ENCODE peak calls at places on chromosomes 16 and 17, in five cellular contexts. One of them, this sample, is unnamed.

GRCh38 chr17:67546578-67547527 is 169.8 kb downstream of the PITPNC1 start:
- DNase-seq in naive thymus-derived CD4-positive, alpha-beta T cell: no peak
- DNase-seq in stomach: peak
- DNase-seq in caudate nucleus: no peak
- DNase-seq in psoas muscle: peak
- DNase-seq in this sample: peak

GRCh38 chr17:72249441-72249840 is 128.6 kb downstream of the SOX9 start:
- DNase-seq in psoas muscle: no peak
- DNase-seq in stomach: peak
- DNase-seq in caudate nucleus: no peak
- DNase-seq in naive thymus-derived CD4-positive, alpha-beta T cell: no peak
- DNase-seq in this sample: no peak

GRCh38 chr16:77624085-77624484 is 98.2 kb upstream of the NUDT7 start:
- DNase-seq in caudate nucleus: no peak
- DNase-seq in naive thymus-derived CD4-positive, alpha-beta T cell: no peak
- DNase-seq in stomach: no peak
- DNase-seq in psoas muscle: no peak
- DNase-seq in this sample: no peak

GRCh38 chr17:11564483-11565380 is 33.5 kb upstream of the DNAH9 start:
- DNase-seq in psoas muscle: no peak
- DNase-seq in stomach: no peak
- DNase-seq in caudate nucleus: peak
- DNase-seq in naive thymus-derived CD4-positive, alpha-beta T cell: no peak
- DNase-seq in this sample: peak

GRCh38 chr17:62366191-62366590 is 14.2 kb upstream of the EFCAB3 start:
- DNase-seq in caudate nucleus: no peak
- DNase-seq in psoas muscle: no peak
- DNase-seq in stomach: no peak
- DNase-seq in naive thymus-derived CD4-positive, alpha-beta T cell: no peak
- DNase-seq in this sample: no peak

GRCh38 chr16:22848451-22848850 is 34.5 kb downstream of the HS3ST2 start:
- DNase-seq in caudate nucleus: peak
- DNase-seq in naive thymus-derived CD4-positive, alpha-beta T cell: no peak
- DNase-seq in psoas muscle: no peak
- DNase-seq in stomach: no peak
- DNase-seq in this sample: no peak

GRCh38 chr17:49730078-49730786 is 22.5 kb upstream of the SLC35B1 start:
- DNase-seq in psoas muscle: peak
- DNase-seq in caudate nucleus: peak
- DNase-seq in stomach: peak
- DNase-seq in naive thymus-derived CD4-positive, alpha-beta T cell: no peak
- DNase-seq in this sample: peak

GRCh38 chr16:21698169-21699032 is 34.6 kb downstream of the OTOA start:
- DNase-seq in naive thymus-derived CD4-positive, alpha-beta T cell: no peak
- DNase-seq in psoas muscle: no peak
- DNase-seq in stomach: no peak
- DNase-seq in caudate nucleus: no peak
- DNase-seq in this sample: no peak

GRCh38 chr16:22397931-22398330 is 23.5 kb upstream of the CDR2 start:
- DNase-seq in stomach: no peak
- DNase-seq in naive thymus-derived CD4-positive, alpha-beta T cell: no peak
- DNase-seq in psoas muscle: no peak
- DNase-seq in caudate nucleus: no peak
- DNase-seq in this sample: no peak

GRCh38 chr17:8918811-8919210 is 46.7 kb downstream of the PIK3R5 start:
- DNase-seq in caudate nucleus: no peak
- DNase-seq in naive thymus-derived CD4-positive, alpha-beta T cell: no peak
- DNase-seq in stomach: no peak
- DNase-seq in psoas muscle: no peak
- DNase-seq in this sample: no peak

GRCh38 chr17:47013341-47013740 is 34.3 kb upstream of the RPRML start:
- DNase-seq in stomach: no peak
- DNase-seq in psoas muscle: no peak
- DNase-seq in naive thymus-derived CD4-positive, alpha-beta T cell: no peak
- DNase-seq in caudate nucleus: no peak
- DNase-seq in this sample: no peak

GRCh38 chr17:69282002-69282401 is 44.9 kb downstream of the ABCA5 start:
- DNase-seq in psoas muscle: no peak
- DNase-seq in naive thymus-derived CD4-positive, alpha-beta T cell: no peak
- DNase-seq in stomach: no peak
- DNase-seq in caudate nucleus: no peak
- DNase-seq in this sample: no peak

GRCh38 chr16:47732806-47733150 is 271.6 kb downstream of the PHKB start:
- DNase-seq in caudate nucleus: no peak
- DNase-seq in stomach: no peak
- DNase-seq in psoas muscle: no peak
- DNase-seq in naive thymus-derived CD4-positive, alpha-beta T cell: no peak
- DNase-seq in this sample: no peak

GRCh38 chr17:62819511-62820221 is 11.6 kb upstream of the MARCHF10 start:
- DNase-seq in caudate nucleus: no peak
- DNase-seq in psoas muscle: peak
- DNase-seq in stomach: peak
- DNase-seq in naive thymus-derived CD4-positive, alpha-beta T cell: no peak
- DNase-seq in this sample: no peak

GRCh38 chr17:45132569-45133463 is 501 bp upstream of the PLCD3 start:
- DNase-seq in caudate nucleus: peak
- DNase-seq in stomach: peak
- DNase-seq in naive thymus-derived CD4-positive, alpha-beta T cell: peak
- DNase-seq in psoas muscle: peak
- DNase-seq in this sample: peak

GRCh38 chr17:36936455-36936934 is 780 bp upstream of the LHX1 start:
- DNase-seq in naive thymus-derived CD4-positive, alpha-beta T cell: no peak
- DNase-seq in psoas muscle: peak
- DNase-seq in stomach: no peak
- DNase-seq in caudate nucleus: no peak
- DNase-seq in this sample: no peak

GRCh38 chr16:90015586-90016338 is 3.5 kb downstream of the DBNDD1 start:
- DNase-seq in naive thymus-derived CD4-positive, alpha-beta T cell: no peak
- DNase-seq in caudate nucleus: no peak
- DNase-seq in psoas muscle: no peak
- DNase-seq in stomach: no peak
- DNase-seq in this sample: no peak

GRCh38 chr16:53754938-53755910 is 51.3 kb downstream of the FTO start:
- DNase-seq in naive thymus-derived CD4-positive, alpha-beta T cell: no peak
- DNase-seq in stomach: peak
- DNase-seq in psoas muscle: peak
- DNase-seq in caudate nucleus: no peak
- DNase-seq in this sample: no peak

GRCh38 chr17:80751460-80752368 is 207.1 kb downstream of the RPTOR start:
- DNase-seq in naive thymus-derived CD4-positive, alpha-beta T cell: no peak
- DNase-seq in psoas muscle: peak
- DNase-seq in caudate nucleus: peak
- DNase-seq in stomach: no peak
- DNase-seq in this sample: no peak

GRCh38 chr17:80752369-80752705 is 207.7 kb downstream of the RPTOR start:
- DNase-seq in naive thymus-derived CD4-positive, alpha-beta T cell: no peak
- DNase-seq in psoas muscle: no peak
- DNase-seq in stomach: no peak
- DNase-seq in caudate nucleus: no peak
- DNase-seq in this sample: no peak

GRCh38 chr17:80749611-80750010 is 205.0 kb downstream of the RPTOR start:
- DNase-seq in caudate nucleus: no peak
- DNase-seq in stomach: no peak
- DNase-seq in psoas muscle: no peak
- DNase-seq in naive thymus-derived CD4-positive, alpha-beta T cell: no peak
- DNase-seq in this sample: no peak

GRCh38 chr17:80750263-80750662 is 205.6 kb downstream of the RPTOR start:
- DNase-seq in psoas muscle: peak
- DNase-seq in naive thymus-derived CD4-positive, alpha-beta T cell: no peak
- DNase-seq in caudate nucleus: no peak
- DNase-seq in stomach: no peak
- DNase-seq in this sample: no peak

GRCh38 chr17:80751070-80751459 is 206.4 kb downstream of the RPTOR start:
- DNase-seq in caudate nucleus: peak
- DNase-seq in stomach: no peak
- DNase-seq in psoas muscle: peak
- DNase-seq in naive thymus-derived CD4-positive, alpha-beta T cell: no peak
- DNase-seq in this sample: peak
- H3K27ac ChIP-seq in caudate nucleus: peak
- H3K27ac ChIP-seq in stomach: no peak
- H3K27ac ChIP-seq in psoas muscle: peak
- H3K27ac ChIP-seq in naive thymus-derived CD4-positive, alpha-beta T cell: no peak
- H3K27ac ChIP-seq in this sample: peak

DNA sequence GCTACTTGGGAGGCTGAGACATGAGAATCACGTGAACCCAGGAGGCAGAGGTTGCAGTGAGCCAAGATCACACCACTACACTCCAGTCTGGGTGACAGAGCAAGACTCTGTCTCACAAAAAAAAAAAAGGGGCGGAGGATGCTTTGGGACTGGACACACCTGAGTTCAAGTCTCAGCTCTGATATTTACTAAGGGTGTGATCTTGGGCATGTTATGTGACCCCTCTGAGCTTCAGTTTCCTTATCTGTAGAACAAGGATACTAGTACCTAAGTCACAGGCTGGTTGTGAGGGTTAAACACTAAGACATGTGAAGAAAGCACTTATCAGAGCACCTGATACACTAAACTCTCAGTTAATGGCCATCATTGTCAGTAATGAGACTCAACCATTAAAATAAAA is 25.9 kb downstream of the HOXB1 start:
- DNase-seq in psoas muscle: no peak
- DNase-seq in caudate nucleus: no peak
- DNase-seq in naive thymus-derived CD4-positive, alpha-beta T cell: no peak
- DNase-seq in stomach: no peak
- DNase-seq in this sample: no peak
- H3K27ac ChIP-seq in psoas muscle: no peak
- H3K27ac ChIP-seq in caudate nucleus: no peak
- H3K27ac ChIP-seq in naive thymus-derived CD4-positive, alpha-beta T cell: no peak
- H3K27ac ChIP-seq in stomach: no peak
- H3K27ac ChIP-seq in this sample: no peak

DNA sequence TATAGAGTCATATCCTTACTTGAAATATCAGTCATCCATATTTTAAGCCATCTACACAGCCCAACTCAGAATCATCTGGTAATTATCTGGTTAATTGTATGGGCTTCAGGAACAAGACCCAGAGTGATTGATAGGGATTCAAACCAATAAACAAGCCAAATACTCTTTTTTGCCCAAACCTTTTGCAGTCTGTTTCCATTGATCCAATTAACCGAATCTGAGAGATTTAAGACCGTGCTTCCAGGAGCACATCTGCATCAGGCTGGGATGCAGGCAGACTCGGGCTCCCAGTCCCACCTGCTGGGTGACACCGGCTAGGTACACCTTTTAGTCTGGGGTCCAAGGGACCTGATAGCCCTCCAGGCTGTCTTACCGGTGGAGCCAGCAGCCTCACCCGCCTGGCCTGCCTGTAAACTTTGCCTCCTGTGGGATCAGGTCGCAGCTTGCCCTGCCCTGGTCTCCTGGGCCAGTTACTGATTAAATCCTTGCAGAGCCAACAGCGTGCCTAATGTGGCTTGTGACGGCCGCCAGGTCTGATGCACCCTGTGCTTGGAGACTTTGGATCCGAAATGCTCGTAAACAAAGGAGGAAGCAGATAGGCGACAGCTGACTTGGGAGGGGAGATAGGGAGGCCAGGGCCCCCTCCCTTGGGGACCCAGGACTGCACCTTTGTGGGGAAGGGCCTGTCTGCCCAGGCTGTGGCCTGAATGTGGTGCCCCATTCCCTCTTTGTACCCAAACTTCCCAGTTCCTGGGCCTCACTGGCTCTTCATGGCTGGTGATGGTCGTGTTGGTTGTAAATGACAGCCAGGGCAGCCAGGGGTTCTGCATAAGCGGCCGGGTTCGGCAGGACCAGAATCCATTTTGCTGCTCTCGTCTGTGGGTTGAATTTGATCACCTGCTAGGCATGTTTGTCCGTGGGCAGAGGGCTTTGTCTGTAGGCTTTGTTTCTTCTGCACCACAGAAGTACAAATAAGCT is 3.8 kb downstream of the CMIP start:
- DNase-seq in caudate nucleus: no peak
- DNase-seq in psoas muscle: no peak
- DNase-seq in stomach: peak
- DNase-seq in naive thymus-derived CD4-positive, alpha-beta T cell: no peak
- DNase-seq in this sample: no peak
- H3K27ac ChIP-seq in caudate nucleus: no peak
- H3K27ac ChIP-seq in psoas muscle: no peak
- H3K27ac ChIP-seq in stomach: peak
- H3K27ac ChIP-seq in naive thymus-derived CD4-positive, alpha-beta T cell: peak
- H3K27ac ChIP-seq in this sample: no peak

GRCh38 chr16:2469399-2470233 is 1.5 kb upstream of the NTN3 start:
- DNase-seq in caudate nucleus: no peak
- DNase-seq in psoas muscle: no peak
- DNase-seq in naive thymus-derived CD4-positive, alpha-beta T cell: no peak
- DNase-seq in stomach: no peak
- DNase-seq in this sample: no peak
- H3K27ac ChIP-seq in caudate nucleus: peak
- H3K27ac ChIP-seq in psoas muscle: no peak
- H3K27ac ChIP-seq in naive thymus-derived CD4-positive, alpha-beta T cell: no peak
- H3K27ac ChIP-seq in stomach: no peak
- H3K27ac ChIP-seq in this sample: no peak

DNA sequence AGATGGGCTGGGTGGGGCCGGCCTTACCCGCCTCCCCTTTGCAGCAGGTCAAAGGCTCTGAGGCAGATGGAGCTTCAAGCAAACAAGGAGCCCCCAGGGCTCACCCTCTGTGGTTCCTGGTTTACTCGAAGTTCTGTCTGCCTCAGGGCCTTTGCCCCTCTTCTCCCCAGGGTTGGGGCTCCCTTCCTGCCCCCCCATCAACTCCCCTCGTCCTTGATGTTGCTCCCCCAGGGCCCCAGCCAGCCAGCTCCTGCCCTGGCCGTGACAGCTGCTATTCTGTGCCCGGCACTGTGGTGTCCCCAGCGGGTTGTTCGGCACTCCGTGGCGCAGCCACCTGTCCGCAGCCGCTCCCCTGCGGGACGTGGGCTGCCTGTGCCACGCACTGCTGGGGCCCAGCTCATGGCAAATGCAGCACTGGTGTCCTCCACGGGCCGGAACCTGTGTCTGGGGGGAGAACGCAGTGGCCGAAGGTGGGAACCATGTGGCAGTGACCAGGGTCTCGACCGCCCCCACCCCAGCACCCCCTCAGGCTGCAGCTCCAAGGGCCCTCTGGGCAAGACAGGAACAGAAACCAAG is 4.3 kb upstream of the METRN start:
- DNase-seq in caudate nucleus: no peak
- DNase-seq in stomach: no peak
- DNase-seq in naive thymus-derived CD4-positive, alpha-beta T cell: no peak
- DNase-seq in psoas muscle: no peak
- DNase-seq in this sample: no peak
- H3K27ac ChIP-seq in caudate nucleus: peak
- H3K27ac ChIP-seq in stomach: peak
- H3K27ac ChIP-seq in naive thymus-derived CD4-positive, alpha-beta T cell: no peak
- H3K27ac ChIP-seq in psoas muscle: no peak
- H3K27ac ChIP-seq in this sample: peak

GRCh38 chr16:1049113-1049975 is 23.2 kb upstream of the SSTR5 start:
- DNase-seq in naive thymus-derived CD4-positive, alpha-beta T cell: no peak
- DNase-seq in caudate nucleus: no peak
- DNase-seq in stomach: no peak
- DNase-seq in psoas muscle: no peak
- DNase-seq in this sample: no peak

GRCh38 chr16:1046271-1046955 is 26.1 kb upstream of the SSTR5 start:
- DNase-seq in stomach: no peak
- DNase-seq in caudate nucleus: peak
- DNase-seq in naive thymus-derived CD4-positive, alpha-beta T cell: no peak
- DNase-seq in psoas muscle: no peak
- DNase-seq in this sample: peak

GRCh38 chr16:1048442-1049112 is 24.0 kb upstream of the SSTR5 start:
- DNase-seq in psoas muscle: peak
- DNase-seq in stomach: peak
- DNase-seq in caudate nucleus: peak
- DNase-seq in naive thymus-derived CD4-positive, alpha-beta T cell: no peak
- DNase-seq in this sample: peak

GRCh38 chr16:1047123-1047522 is 25.4 kb upstream of the SSTR5 start:
- DNase-seq in psoas muscle: no peak
- DNase-seq in caudate nucleus: no peak
- DNase-seq in naive thymus-derived CD4-positive, alpha-beta T cell: no peak
- DNase-seq in stomach: no peak
- DNase-seq in this sample: no peak

GRCh38 chr16:1047801-1048200 is 24.7 kb upstream of the SSTR5 start:
- DNase-seq in stomach: no peak
- DNase-seq in psoas muscle: no peak
- DNase-seq in naive thymus-derived CD4-positive, alpha-beta T cell: no peak
- DNase-seq in caudate nucleus: no peak
- DNase-seq in this sample: no peak
- H3K27ac ChIP-seq in stomach: no peak
- H3K27ac ChIP-seq in psoas muscle: no peak
- H3K27ac ChIP-seq in naive thymus-derived CD4-positive, alpha-beta T cell: no peak
- H3K27ac ChIP-seq in caudate nucleus: peak
- H3K27ac ChIP-seq in this sample: peak

This sample was measured in substantia nigra.